ENCODE peak calls at places on chromosome 22, in ten cellular contexts. U is HT1080; Q is AG10803; O is mesenchymal stem cell; R is GM23248; S is stimulated activated CD8-positive, alpha-beta memory T cell treated with anti-CD3 and anti-CD28 coated beads, Interleukin-15, amount 100 ng/mL, for 1 hour; K is T-cell; E is amniotic stem cell; Z is HTR-8/SVneo; B is uterus. J is an unnamed sample.

GRCh38 chr22:24142831-24143230 is 38.5 kb upstream of the SUSD2 start:
- DNase-seq in R (no peak), K (no peak), Z (no peak), Q (no peak), U (no peak), O (no peak), B (no peak), E (no peak), S (no peak), J (no peak)

GRCh38 chr22:48717883-48718817 is 1109.5 kb downstream of the BRD1 start:
- DNase-seq in Z (no peak), U (no peak), Q (no peak), E (no peak), O (no peak), S (no peak), B (no peak), K (no peak), R (no peak), J (peak; percentile 14)

GRCh38 chr22:30602049-30602448 is 4.9 kb upstream of the TCN2 start:
- DNase-seq in O (peak; percentile 41), E (no peak), B (no peak), R (peak; percentile 56), S (no peak), Z (no peak), K (no peak), Q (peak; percentile 29), U (peak; percentile 41), J (peak; percentile 21)

GRCh38 chr22:47192651-47193437 is 430.4 kb downstream of the TBC1D22A start:
- DNase-seq in Z (no peak), U (no peak), K (no peak), E (no peak), O (no peak), Q (no peak), B (no peak), S (no peak), R (no peak), J (peak; percentile 3)

GRCh38 chr22:22820626-22821025 is 67.0 kb upstream of the IGLL5 start:
- DNase-seq in Q (no peak), U (no peak), E (no peak), R (no peak), Z (no peak), S (no peak), O (no peak), K (peak; percentile 38), B (no peak), J (no peak)

GRCh38 chr22:49658902-49659280 is 168.8 kb downstream of the BRD1 start:
- DNase-seq in B (no peak), Z (no peak), E (no peak), R (no peak), K (no peak), O (no peak), Q (no peak), U (no peak), S (no peak), J (no peak)

GRCh38 chr22:29435236-29435635 is 3.1 kb upstream of the RFPL1 start:
- DNase-seq in O (no peak), S (no peak), R (no peak), Z (no peak), U (peak; percentile 7), K (no peak), E (no peak), B (no peak), Q (no peak), J (no peak)

GRCh38 chr22:34588893-34589545 is 476.9 kb upstream of the ISX start:
- DNase-seq in S (no peak), Q (no peak), K (no peak), Z (no peak), E (no peak), U (no peak), B (no peak), R (no peak), O (no peak), J (no peak)

GRCh38 chr22:29032584-29032983 is 29.0 kb downstream of the C22orf31 start:
- DNase-seq in R (peak; percentile 22), E (no peak), Q (no peak), Z (no peak), U (peak; percentile 22), K (no peak), B (no peak), O (peak; percentile 68), S (no peak), J (peak; percentile 30)

GRCh38 chr22:50728523-50728931 is 9.5 kb upstream of the ACR start:
- DNase-seq in B (no peak), K (no peak), Q (no peak), S (no peak), O (no peak), U (no peak), E (no peak), R (no peak), Z (no peak), J (no peak)

GRCh38 chr22:21628386-21629261 is 1.2 kb downstream of the YDJC start:
- DNase-seq in Z (no peak), R (no peak), B (no peak), K (no peak), S (no peak), E (no peak), U (no peak), O (no peak), Q (no peak), J (no peak)

GRCh38 chr22:37657590-37658132 is 862 bp upstream of the PDXP start:
- DNase-seq in B (no peak), Z (no peak), E (no peak), R (peak; percentile 64), Q (peak; percentile 20), U (peak; percentile 61), O (no peak), K (no peak), S (no peak), J (peak; percentile 18)

GRCh38 chr22:27153386-27153785 is 496.0 kb downstream of the MIAT start:
- DNase-seq in Z (no peak), E (no peak), B (no peak), K (no peak), O (no peak), R (no peak), S (no peak), U (peak; percentile 29), Q (no peak), J (no peak)

GRCh38 chr22:22743128-22743760 is 98.8 kb downstream of the GGTLC2 start:
- DNase-seq in O (no peak), Q (no peak), E (no peak), U (no peak), S (no peak), B (no peak), K (no peak), R (no peak), Z (no peak), J (no peak)

GRCh38 chr22:43563571-43563970 is 151.8 kb downstream of the MPPED1 start:
- DNase-seq in S (no peak), E (no peak), R (no peak), B (no peak), U (no peak), Q (no peak), K (no peak), O (no peak), Z (no peak), J (no peak)

GRCh38 chr22:50444663-50445062 is 30.2 kb downstream of the SBF1 start:
- DNase-seq in U (peak; percentile 28), S (no peak), E (no peak), O (peak; percentile 73), Z (no peak), B (no peak), R (peak; percentile 86), K (no peak), Q (peak; percentile 74), J (peak; percentile 62)

GRCh38 chr22:45787770-45788169 is 116.1 kb downstream of the ATXN10 start:
- DNase-seq in S (no peak), R (peak; percentile 24), B (no peak), Z (no peak), O (no peak), U (no peak), Q (peak; percentile 29), E (no peak), K (no peak), J (no peak)

J was measured in A172.